ENCODE peak calls at places on chromosomes 4 and X, in nine cellular contexts. W is stimulated activated naive B cell treated with anti-CD40 and anti-IgM and Interleukin-4, amounts not matched to agents 10 μg/mL and 1 μg/mL and 100 μg/mL, for 72 hours; M is RPMI7951; A is AML-193; K is occipital lobe; U is BE2C; D is COLO829; O is cardiac fibroblast; G is fibroblast of gingiva. X is an unnamed sample.

GRCh38 chr4:83631066-83631465 is 95.2 kb downstream of the GPAT3 start:
- DNase-seq in U (no peak), O (peak), K (no peak), W (no peak), M (no peak), D (no peak), A (no peak), G (peak), X (no peak)

GRCh38 chrX:119759333-119759766 is 962 bp downstream of the SOWAHD start:
- DNase-seq in U (no peak), G (no peak), O (no peak), M (no peak), D (no peak), A (no peak), W (no peak), K (no peak), X (no peak)

GRCh38 chrX:14409341-14409740 is 120.0 kb upstream of the GLRA2 start:
- DNase-seq in K (no peak), M (peak), W (no peak), A (no peak), O (no peak), U (no peak), G (peak), D (peak), X (no peak)

GRCh38 chrX:109841869-109842579 is 109.0 kb upstream of the ACSL4 start:
- DNase-seq in M (peak), D (no peak), G (no peak), U (no peak), W (no peak), K (no peak), A (no peak), O (no peak), X (no peak)

GRCh38 chrX:106341823-106342222 is 173.7 kb downstream of the PWWP3B start:
- DNase-seq in M (no peak), G (no peak), A (no peak), W (no peak), U (no peak), K (no peak), O (no peak), D (no peak), X (no peak)

GRCh38 chr4:76779740-76780459 is 118.0 kb downstream of the SOWAHB start:
- DNase-seq in W (no peak), G (no peak), U (no peak), M (no peak), D (no peak), O (no peak), K (no peak), A (no peak), X (no peak)

GRCh38 chrX:128728943-128729342 is 676.7 kb upstream of the ACTRT1 start:
- DNase-seq in W (no peak), G (no peak), O (no peak), M (no peak), K (no peak), A (no peak), U (no peak), D (no peak), X (no peak)

GRCh38 chr4:180909279-180909678 is 1333.9 kb upstream of the TENM3 start:
- DNase-seq in D (peak), M (no peak), O (no peak), K (no peak), G (no peak), W (no peak), A (peak), U (peak), X (no peak)

GRCh38 chr4:19651481-19651880 is 600.2 kb upstream of the SLIT2 start:
- DNase-seq in M (no peak), G (peak), O (no peak), A (no peak), U (no peak), W (no peak), D (no peak), K (no peak), X (no peak)

GRCh38 chr4:173410106-173410505 is 11.2 kb upstream of the SCRG1 start:
- DNase-seq in O (no peak), A (no peak), U (no peak), G (no peak), W (no peak), K (peak), D (no peak), M (peak), X (no peak)

X was measured in C1 segment of cervical spinal cord.